ENCODE peak calls at places on chromosome 5, in ten cellular contexts. Q, E, B, S, L, Z, T, P, Y and K are unnamed samples.

GRCh38 chr5:137714494-137714893 is 21.4 kb downstream of the KLHL3 start:
- DNase-seq in Q (no peak), E (no peak), B (no peak), S (no peak), L (no peak), Z (no peak), T (no peak), P (no peak), Y (no peak), K (no peak)

GRCh38 chr5:128304121-128304520 is 220.6 kb downstream of the SLC12A2 start:
- DNase-seq in Q (no peak), E (no peak), B (no peak), S (no peak), L (no peak), Z (no peak), T (no peak), P (no peak), Y (peak), K (peak)

GRCh38 chr5:14870347-14871083 is 1.1 kb downstream of the ANKH start:
- DNase-seq in Q (no peak), E (peak), B (no peak), S (peak), L (peak), Z (no peak), T (no peak), P (peak), Y (peak), K (no peak)

GRCh38 chr5:157718529-157718928 is 12.7 kb upstream of the THG1L start:
- DNase-seq in Q (no peak), E (peak), B (no peak), S (no peak), L (no peak), Z (no peak), T (no peak), P (peak), Y (peak), K (peak)

GRCh38 chr5:172906436-172906835 is 52.8 kb upstream of the RPL26L1 start:
- DNase-seq in Q (no peak), E (no peak), B (no peak), S (no peak), L (no peak), Z (no peak), T (no peak), P (no peak), Y (no peak), K (no peak)

GRCh38 chr5:56481147-56481997 is 248.2 kb upstream of the ANKRD55 start:
- DNase-seq in Q (no peak), E (peak), B (peak), S (peak), L (peak), Z (peak), T (peak), P (no peak), Y (peak), K (no peak)

GRCh38 chr5:174571662-174572397 is 152.6 kb upstream of the MSX2 start:
- DNase-seq in Q (no peak), E (no peak), B (no peak), S (no peak), L (peak), Z (no peak), T (peak), P (peak), Y (no peak), K (peak)

GRCh38 chr5:177431317-177432142 is 5.1 kb downstream of the GRK6 start:
- DNase-seq in Q (no peak), E (peak), B (no peak), S (peak), L (no peak), Z (peak), T (peak), P (no peak), Y (no peak), K (no peak)

GRCh38 chr5:81829242-81829641 is 78.3 kb upstream of the SSBP2 start:
- DNase-seq in Q (no peak), E (no peak), B (no peak), S (no peak), L (peak), Z (no peak), T (no peak), P (no peak), Y (no peak), K (no peak)

GRCh38 chr5:62649025-62649424 is 70.4 kb downstream of the LRRC70 start:
- DNase-seq in Q (no peak), E (no peak), B (no peak), S (no peak), L (no peak), Z (no peak), T (no peak), P (no peak), Y (no peak), K (no peak)

GRCh38 chr5:84274585-84275468 is 109.9 kb downstream of the EDIL3 start:
- DNase-seq in Q (no peak), E (no peak), B (peak), S (no peak), L (no peak), Z (no peak), T (no peak), P (no peak), Y (peak), K (peak)

GRCh38 chr5:180315762-180316212 is 23.9 kb upstream of the MAPK9 start:
- DNase-seq in Q (peak), E (peak), B (peak), S (peak), L (peak), Z (peak), T (peak), P (no peak), Y (peak), K (peak)

GRCh38 chr5:180097163-180097894 is 25.8 kb upstream of the RNF130 start:
- DNase-seq in Q (no peak), E (no peak), B (no peak), S (no peak), L (no peak), Z (no peak), T (no peak), P (no peak), Y (no peak), K (no peak)

GRCh38 chr5:96066386-96066719 is 104.7 kb upstream of the ELL2 start:
- DNase-seq in Q (no peak), E (no peak), B (no peak), S (no peak), L (no peak), Z (no peak), T (no peak), P (no peak), Y (peak), K (no peak)

GRCh38 chr5:151214614-151215545 is 9.0 kb downstream of the CCDC69 start:
- DNase-seq in Q (no peak), E (peak), B (no peak), S (no peak), L (no peak), Z (no peak), T (no peak), P (no peak), Y (no peak), K (no peak)

GRCh38 chr5:132103380-132103951 is 29.9 kb downstream of the CSF2 start:
- DNase-seq in Q (no peak), E (peak), B (no peak), S (peak), L (peak), Z (peak), T (no peak), P (peak), Y (no peak), K (peak)

GRCh38 chr5:14871573-14872069 is at the start of gene ANKH:
- DNase-seq in Q (peak), E (peak), B (peak), S (peak), L (peak), Z (peak), T (peak), P (peak), Y (peak), K (peak)

GRCh38 chr5:93257616-93258015 is 323.4 kb downstream of the NR2F1-AS1 start:
- DNase-seq in Q (no peak), E (no peak), B (no peak), S (no peak), L (no peak), Z (no peak), T (no peak), P (no peak), Y (no peak), K (no peak)

GRCh38 chr5:120451445-120451844 is 12.7 kb upstream of the PRR16 start:
- DNase-seq in Q (no peak), E (no peak), B (no peak), S (no peak), L (no peak), Z (no peak), T (no peak), P (no peak), Y (no peak), K (no peak)

GRCh38 chr5:149493316-149493715 is 57.9 kb downstream of the CSNK1A1 start:
- DNase-seq in Q (peak), E (no peak), B (no peak), S (no peak), L (no peak), Z (no peak), T (no peak), P (no peak), Y (peak), K (no peak)

GRCh38 chr5:96572864-96573512 is 89.2 kb upstream of the CAST start:
- DNase-seq in Q (no peak), E (no peak), B (no peak), S (no peak), L (no peak), Z (no peak), T (no peak), P (no peak), Y (no peak), K (no peak)

GRCh38 chr5:173459225-173459624 is 131.0 kb upstream of the STC2 start:
- DNase-seq in Q (no peak), E (no peak), B (no peak), S (no peak), L (peak), Z (no peak), T (no peak), P (no peak), Y (no peak), K (no peak)

GRCh38 chr5:122493091-122493775 is 181.2 kb downstream of the SNCAIP start:
- DNase-seq in Q (peak), E (no peak), B (peak), S (no peak), L (no peak), Z (peak), T (peak), P (no peak), Y (peak), K (peak)

GRCh38 chr5:92652735-92653134 is 928.3 kb downstream of the NR2F1-AS1 start:
- DNase-seq in Q (no peak), E (no peak), B (no peak), S (no peak), L (no peak), Z (no peak), T (no peak), P (no peak), Y (no peak), K (no peak)

GRCh38 chr5:150278916-150279315 is 10.7 kb downstream of the CAMK2A start:
- DNase-seq in Q (no peak), E (no peak), B (no peak), S (no peak), L (no peak), Z (no peak), T (no peak), P (no peak), Y (no peak), K (no peak)

GRCh38 chr5:68159251-68159951 is 56.2 kb upstream of the PIK3R1 start:
- DNase-seq in Q (no peak), E (no peak), B (no peak), S (no peak), L (peak), Z (no peak), T (no peak), P (no peak), Y (no peak), K (no peak)

GRCh38 chr5:120794121-120794520 is 330.0 kb downstream of the PRR16 start:
- DNase-seq in Q (no peak), E (no peak), B (no peak), S (no peak), L (no peak), Z (no peak), T (no peak), P (no peak), Y (no peak), K (no peak)

GRCh38 chr5:164921722-164922121 is 1416.3 kb downstream of the MAT2B start:
- DNase-seq in Q (no peak), E (no peak), B (no peak), S (no peak), L (no peak), Z (no peak), T (no peak), P (no peak), Y (no peak), K (no peak)

GRCh38 chr5:103114440-103114839 is 5.5 kb downstream of the GIN1 start:
- DNase-seq in Q (no peak), E (no peak), B (no peak), S (no peak), L (no peak), Z (no peak), T (no peak), P (no peak), Y (no peak), K (no peak)

GRCh38 chr5:177416334-177416733 is 7.0 kb upstream of the F12 start:
- DNase-seq in Q (no peak), E (no peak), B (no peak), S (no peak), L (peak), Z (no peak), T (peak), P (no peak), Y (no peak), K (no peak)